ENCODE peak calls at places on chromosomes 13 and 19, in seven cellular contexts. R is stimulated activated CD4-positive, alpha-beta T cell treated with anti-CD3 and anti-CD28 coated beads, TNF-alpha, amount 100 ng/mL, for 24 hours; F is H54; G is stromal cell of bone marrow; N is fibroblast of pulmonary artery; S is myocyte; W is T-helper 2 cell. V is an unnamed sample.

GRCh38 chr19:41860419-41861097 is 503 bp downstream of the RPS19 start:
- DNase-seq in R (no peak), F (no peak), G (no peak), N (no peak), S (no peak), W (no peak), V (peak)

GRCh38 chr19:10454267-10454666 is 33.9 kb downstream of the PDE4A start:
- DNase-seq in R (no peak), F (no peak), G (no peak), N (no peak), S (no peak), W (no peak), V (no peak)

GRCh38 chr19:1066748-1067340 is at the start of gene ARHGAP45:
- DNase-seq in R (peak), F (no peak), G (no peak), N (no peak), S (no peak), W (peak), V (peak)

GRCh38 chr19:16088985-16089846 is 12.9 kb downstream of the TPM4 start:
- DNase-seq in R (no peak), F (no peak), G (no peak), N (no peak), S (no peak), W (no peak), V (no peak)

GRCh38 chr19:7658219-7658686 is 10.6 kb upstream of the RETN start:
- DNase-seq in R (no peak), F (no peak), G (no peak), N (no peak), S (peak), W (peak), V (no peak)

GRCh38 chr13:48678316-48678715 is 24.6 kb downstream of the CYSLTR2 start:
- DNase-seq in R (no peak), F (no peak), G (no peak), N (no peak), S (no peak), W (no peak), V (no peak)

GRCh38 chr19:10780368-10780767 is 55.6 kb downstream of the TMED1 start:
- DNase-seq in R (no peak), F (peak), G (peak), N (peak), S (peak), W (no peak), V (no peak)

GRCh38 chr19:49593233-49594113 is 2.5 kb downstream of the PRR12 start:
- DNase-seq in R (peak), F (peak), G (peak), N (peak), S (peak), W (peak), V (peak)

GRCh38 chr19:2290441-2291184 is 8.6 kb upstream of the PEAK3 start:
- DNase-seq in R (no peak), F (no peak), G (no peak), N (no peak), S (no peak), W (no peak), V (no peak)

V was measured in CD8-positive, alpha-beta T cell.